ENCODE peak calls at places on chromosome 21, in four cellular contexts. C is heart right ventricle, N is psoas muscle, W is body of pancreas. Y is an unnamed sample. For H3K36me3, the result is how much of the 10 kb centered on the place peaks cover.

GRCh38 chr21:28144089-28144488 is 848.6 kb downstream of the LTN1 start:
- DNase-seq in C (no peak), W (no peak), N (no peak), Y (no peak)

GRCh38 chr21:41927727-41928409 is 25.9 kb downstream of the C2CD2 start:
- DNase-seq in W (no peak), N (no peak), C (no peak), Y (no peak)

GRCh38 chr21:26447932-26448331 is 125.2 kb downstream of the CYYR1 start:
- DNase-seq in N (no peak), W (no peak), C (no peak), Y (no peak)

GRCh38 chr21:25350056-25350455 is 257.2 kb downstream of the MRPL39 start:
- DNase-seq in W (peak), C (no peak), N (no peak), Y (peak)

GRCh38 chr21:45536301-45537081 is 5.7 kb downstream of the SLC19A1 start:
- DNase-seq in C (no peak), W (no peak), N (peak), Y (peak)

GRCh38 chr21:41566500-41567014 is 58.6 kb upstream of the TMPRSS2 start:
- DNase-seq in N (no peak), W (no peak), C (no peak), Y (no peak)

GRCh38 chr21:40685121-40685630 is 161.8 kb downstream of the DSCAM start:
- DNase-seq in C (peak), N (no peak), W (no peak), Y (no peak)

GRCh38 chr21:26506951-26507350 is 66.1 kb downstream of the CYYR1 start:
- DNase-seq in C (no peak), N (no peak), W (no peak), Y (no peak)

GRCh38 chr21:15976807-15977206 is 247.0 kb downstream of the USP25 start:
- DNase-seq in W (no peak), C (no peak), N (no peak), Y (no peak)

GRCh38 chr21:16159213-16159970 is 429.6 kb downstream of the USP25 start:
- DNase-seq in W (no peak), N (no peak), C (no peak), Y (no peak)

GRCh38 chr21:45278156-45278911 is 9.4 kb downstream of the POFUT2 start:
- DNase-seq in W (peak), N (no peak), C (no peak), Y (no peak)

GRCh38 chr21:45524756-45525152 is 17.5 kb downstream of the SLC19A1 start:
- DNase-seq in N (no peak), C (no peak), W (no peak), Y (no peak)

GRCh38 chr21:40707271-40707670 is 139.7 kb downstream of the DSCAM start:
- DNase-seq in C (no peak), W (no peak), N (no peak), Y (no peak)

GRCh38 chr21:29501451-29501850 is 202.7 kb downstream of the BACH1 start:
- DNase-seq in C (no peak), W (no peak), N (no peak), Y (no peak)

GRCh38 chr21:14602418-14602987 is 56.4 kb upstream of the SAMSN1 start:
- DNase-seq in W (no peak), N (no peak), C (no peak), Y (no peak)

GRCh38 chr21:31732891-31733520 is 1.1 kb upstream of the SCAF4 start:
- DNase-seq in N (no peak), W (no peak), C (peak), Y (peak)

GRCh38 chr21:22174746-22175145 is 1176.5 kb downstream of the NCAM2 start:
- DNase-seq in N (no peak), W (no peak), C (no peak), Y (no peak)

GRCh38 chr21:24995206-24995605 is 612.1 kb downstream of the MRPL39 start:
- DNase-seq in N (no peak), W (no peak), C (no peak), Y (no peak)

GRCh38 chr21:45338326-45339017 is 50.8 kb upstream of the POFUT2 start:
- DNase-seq in N (no peak), W (no peak), C (no peak), Y (peak)

GRCh38 chr21:39064325-39065012 is 118.8 kb downstream of the PSMG1 start:
- DNase-seq in N (no peak), C (no peak), W (no peak), Y (no peak)

GRCh38 chr21:17602874-17603273 is 9.8 kb downstream of the BTG3 start:
- DNase-seq in C (no peak), N (no peak), W (no peak), Y (no peak)

GRCh38 chr21:25997788-25998611 is 172.6 kb downstream of the APP start:
- DNase-seq in C (peak), N (no peak), W (peak), Y (no peak)

GRCh38 chr21:36478941-36479340 is 981 bp downstream of the CLDN14 start:
- DNase-seq in N (no peak), W (no peak), C (no peak), Y (no peak)

GRCh38 chr21:41482321-41482720 is 25.6 kb downstream of the TMPRSS2 start:
- DNase-seq in N (no peak), W (no peak), C (no peak), Y (no peak)

GRCh38 chr21:31556662-31557061 is 102.8 kb upstream of the SOD1 start:
- DNase-seq in C (no peak), N (no peak), W (no peak), Y (no peak)

GRCh38 chr21:41926068-41926806 is 27.6 kb downstream of the C2CD2 start:
- DNase-seq in W (peak), C (no peak), N (no peak), Y (no peak)

GRCh38 chr21:14766241-14766640 is 220.1 kb upstream of the SAMSN1 start:
- DNase-seq in N (no peak), C (no peak), W (no peak), Y (no peak)

GRCh38 chr21:39523398-39523797 is 71.6 kb downstream of the SH3BGR start:
- DNase-seq in N (no peak), C (peak), W (peak), Y (no peak)

GRCh38 chr21:36589352-36589971 is 109.5 kb upstream of the SIM2 start:
- DNase-seq in N (peak), W (peak), C (peak), Y (peak)

GRCh38 chr21:39660191-39660590 is 47.5 kb downstream of the B3GALT5 start:
- DNase-seq in N (no peak), C (peak), W (peak), Y (peak)

GRCh38 chr21:38504056-38504455 is 5.8 kb upstream of the ERG start:
- DNase-seq in C (no peak), N (no peak), W (no peak), Y (no peak)

GRCh38 chr21:45076245-45076661 is 1.9 kb downstream of the ADARB1 start:
- DNase-seq in W (no peak), N (no peak), C (no peak), Y (no peak)

GRCh38 chr21:45408811-45409261 is 3.9 kb downstream of the COL18A1 start:
- DNase-seq in C (no peak), N (peak), W (no peak), Y (no peak)

GRCh38 chr21:37079211-37079824 is 6.3 kb downstream of the TTC3 start:
- DNase-seq in N (no peak), W (no peak), C (no peak), Y (no peak)

GRCh38 chr21:26385721-26386120 is 187.4 kb downstream of the CYYR1 start:
- DNase-seq in N (no peak), W (no peak), C (no peak), Y (no peak)

GRCh38 chr21:24023402-24023801 is 1583.9 kb downstream of the MRPL39 start:
- DNase-seq in W (no peak), C (no peak), N (no peak), Y (no peak)

GRCh38 chr21:39852021-39852721 is 15.1 kb upstream of the PCP4 start:
- DNase-seq in W (no peak), C (no peak), N (no peak), Y (no peak)

GRCh38 chr21:43023175-43023574 is 48.8 kb downstream of the PKNOX1 start:
- DNase-seq in W (no peak), C (no peak), N (no peak), Y (no peak)

GRCh38 chr21:43020177-43020576 is 45.8 kb downstream of the PKNOX1 start:
- DNase-seq in W (no peak), N (no peak), C (no peak), Y (no peak)

GRCh38 chr21:43020771-43021170 is 46.4 kb downstream of the PKNOX1 start:
- DNase-seq in W (no peak), N (no peak), C (no peak), Y (no peak)

GRCh38 chr21:43021191-43021590 is 46.8 kb downstream of the PKNOX1 start:
- DNase-seq in N (no peak), W (no peak), C (no peak), Y (no peak)

DNA sequence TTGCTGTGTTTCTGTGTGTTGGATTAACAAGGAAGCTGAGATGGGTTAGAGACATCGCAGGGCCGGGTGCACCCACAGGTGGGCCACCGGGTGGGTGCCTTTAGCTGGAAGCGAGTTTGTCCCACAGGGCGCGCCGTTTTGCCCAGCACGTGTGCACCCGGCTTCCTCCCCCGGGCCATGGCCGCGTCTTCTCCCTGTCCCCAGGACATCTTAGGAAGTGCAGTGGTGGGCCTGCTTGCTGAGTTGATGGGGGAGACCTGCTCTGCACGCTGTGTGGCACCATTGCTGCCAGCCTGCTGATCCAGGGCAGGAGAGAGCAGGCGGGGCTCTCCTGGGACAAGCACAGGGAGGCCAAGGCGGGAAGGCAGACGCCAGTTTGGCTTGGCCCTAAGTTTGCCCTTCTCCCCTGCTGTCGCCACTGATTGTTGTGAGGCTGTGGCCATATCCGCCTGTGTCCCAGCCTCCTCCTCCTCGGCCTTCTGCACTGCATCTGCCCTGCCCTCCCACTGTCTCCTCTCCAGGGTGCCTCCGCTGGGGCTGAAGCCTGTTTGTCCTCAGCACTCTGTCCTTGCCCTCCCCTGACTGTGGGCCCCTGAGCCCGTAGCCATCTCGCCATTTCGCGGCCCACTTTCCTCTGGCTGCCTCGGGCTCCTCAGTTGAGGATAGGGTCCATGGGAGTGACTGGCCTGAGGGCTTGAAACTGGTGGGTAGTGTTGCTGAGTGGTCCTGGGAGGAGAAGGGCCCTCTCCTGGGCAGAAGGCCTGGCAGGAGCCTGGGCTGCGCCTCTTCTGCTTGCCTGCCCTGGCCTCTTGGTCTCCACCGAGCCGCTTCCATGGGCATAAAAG is 47.6 kb downstream of the PKNOX1 start:
- DNase-seq in C (no peak), N (no peak), W (no peak), Y (no peak)
- H3K36me3 ChIP-seq in C (half or more), N (half or more), W (under half), Y (under half)

DNA sequence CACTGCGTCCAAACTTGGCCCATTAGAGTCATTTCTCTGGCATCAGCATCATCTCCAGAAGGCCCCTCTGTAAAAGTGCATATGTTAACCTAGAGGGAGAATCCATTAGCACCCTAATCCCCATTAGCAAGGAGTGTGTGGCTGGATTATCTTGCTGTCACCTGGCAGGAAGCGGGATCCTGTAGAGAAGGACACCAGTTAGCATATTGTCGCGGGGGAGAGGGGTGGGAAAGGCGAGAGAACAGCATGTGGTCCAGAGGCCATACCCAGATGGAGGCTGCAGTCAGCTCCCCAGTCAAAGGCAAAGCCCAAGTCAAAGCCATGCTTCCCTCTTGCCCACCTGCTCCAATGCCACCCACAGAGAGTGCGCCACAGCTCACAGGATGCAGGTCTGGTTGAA is 64.0 kb downstream of the OLIG1 start:
- DNase-seq in C (no peak), W (no peak), N (no peak), Y (no peak)
- H3K36me3 ChIP-seq in C (under half), W (under half), N (under half), Y (under half)

GRCh38 chr21:34745557-34746255 is 76.9 kb downstream of the CLIC6 start:
- DNase-seq in C (peak), N (peak), W (peak), Y (peak)
- H3K36me3 ChIP-seq in C (under half), N (under half), W (under half), Y (under half)

GRCh38 chr21:32750405-32750804 is 21.1 kb downstream of the PAXBP1 start:
- DNase-seq in W (no peak), N (no peak), C (no peak), Y (no peak)

GRCh38 chr21:32753818-32754610 is 17.5 kb downstream of the PAXBP1 start:
- DNase-seq in W (no peak), C (no peak), N (no peak), Y (no peak)

GRCh38 chr21:32757804-32758203 is 13.8 kb downstream of the PAXBP1 start:
- DNase-seq in W (no peak), C (no peak), N (no peak), Y (no peak)

GRCh38 chr21:32756096-32756495 is 15.5 kb downstream of the PAXBP1 start:
- DNase-seq in C (no peak), W (no peak), N (no peak), Y (no peak)
- H3K36me3 ChIP-seq in C (half or more), W (under half), N (half or more), Y (half or more)

GRCh38 chr21:46555678-46556077 is 49.2 kb downstream of the S100B start:
- DNase-seq in W (no peak), C (no peak), N (no peak), Y (no peak)

GRCh38 chr21:46555225-46555617 is 49.7 kb downstream of the S100B start:
- DNase-seq in C (no peak), N (no peak), W (no peak), Y (no peak)

GRCh38 chr21:46557919-46558392 is 46.9 kb downstream of the S100B start:
- DNase-seq in N (no peak), C (no peak), W (no peak), Y (no peak)

GRCh38 chr21:46557469-46557868 is 47.4 kb downstream of the S100B start:
- DNase-seq in W (no peak), N (no peak), C (no peak), Y (no peak)

GRCh38 chr21:46556802-46557201 is 48.1 kb downstream of the S100B start:
- DNase-seq in N (no peak), C (no peak), W (no peak), Y (no peak)
- H3K36me3 ChIP-seq in N (half or more), C (half or more), W (under half), Y (under half)

GRCh38 chr21:44062380-44062779 is 44.8 kb upstream of the PWP2 start:
- DNase-seq in C (no peak), W (no peak), N (no peak), Y (no peak)
- H3K36me3 ChIP-seq in C (half or more), W (under half), N (half or more), Y (under half)

GRCh38 chr21:34834307-34834706 is 165.5 kb downstream of the CLIC6 start:
- DNase-seq in C (no peak), W (no peak), N (no peak), Y (no peak)
- H3K36me3 ChIP-seq in C (under half), W (under half), N (half or more), Y (under half)